ENCODE peak calls at places on chromosomes 11 and 22, in six cellular contexts. One of them, this sample, is unnamed.

GRCh38 chr11:69640260-69640994 is 529 bp upstream of the CCND1 start:
- DNase-seq in uterus: no peak
- DNase-seq in GM12865: no peak
- DNase-seq in bronchial epithelial cell: no peak
- DNase-seq in WTC11: no peak
- DNase-seq in A549: peak
- DNase-seq in this sample: no peak

GRCh38 chr11:26011474-26011873 is 320.5 kb upstream of the ANO3 start:
- DNase-seq in A549: no peak
- DNase-seq in uterus: no peak
- DNase-seq in bronchial epithelial cell: no peak
- DNase-seq in WTC11: no peak
- DNase-seq in GM12865: no peak
- DNase-seq in this sample: no peak

GRCh38 chr11:124676386-124676785 is 2.7 kb downstream of the SPA17 start:
- DNase-seq in GM12865: no peak
- DNase-seq in uterus: peak
- DNase-seq in A549: no peak
- DNase-seq in WTC11: no peak
- DNase-seq in bronchial epithelial cell: peak
- DNase-seq in this sample: no peak

GRCh38 chr22:30297276-30298004 is 8.1 kb upstream of the CASTOR1 start:
- DNase-seq in bronchial epithelial cell: no peak
- DNase-seq in GM12865: no peak
- DNase-seq in A549: no peak
- DNase-seq in WTC11: no peak
- DNase-seq in uterus: no peak
- DNase-seq in this sample: no peak

GRCh38 chr11:86440305-86440716 is 65.6 kb downstream of the CCDC81 start:
- DNase-seq in bronchial epithelial cell: no peak
- DNase-seq in uterus: peak
- DNase-seq in A549: no peak
- DNase-seq in WTC11: no peak
- DNase-seq in GM12865: no peak
- DNase-seq in this sample: peak

GRCh38 chr11:2574553-2575535 is 125.0 kb downstream of the KCNQ1OT1 start:
- DNase-seq in bronchial epithelial cell: peak
- DNase-seq in uterus: peak
- DNase-seq in GM12865: no peak
- DNase-seq in A549: no peak
- DNase-seq in WTC11: peak
- DNase-seq in this sample: peak

GRCh38 chr22:36510966-36511881 is 4.4 kb upstream of the FOXRED2 start:
- DNase-seq in A549: peak
- DNase-seq in uterus: no peak
- DNase-seq in WTC11: peak
- DNase-seq in GM12865: peak
- DNase-seq in bronchial epithelial cell: peak
- DNase-seq in this sample: no peak

GRCh38 chr11:66986178-66986545 is 11.1 kb downstream of the C11orf86 start:
- DNase-seq in uterus: no peak
- DNase-seq in GM12865: no peak
- DNase-seq in bronchial epithelial cell: peak
- DNase-seq in A549: no peak
- DNase-seq in WTC11: no peak
- DNase-seq in this sample: no peak